ENCODE peak calls at places on chromosome 4, in five cellular contexts. S is AG10803; D is AG08396; C is neuronal stem cell; B is activated CD8-positive, alpha-beta memory T cell treated with anti-CD3 and anti-CD28 coated beads for 48 hours. P is an unnamed sample.

GRCh38 chr4:47002593-47002992 is 9.2 kb upstream of the GABRA4 start:
- DNase-seq in S (no peak), D (peak), C (no peak), B (no peak), P (no peak)

GRCh38 chr4:24973471-24974251 is 57.1 kb downstream of the LGI2 start:
- DNase-seq in S (peak), D (no peak), C (no peak), B (no peak), P (peak)

GRCh38 chr4:173746424-173746823 is 216.4 kb upstream of the HAND2 start:
- DNase-seq in S (no peak), D (no peak), C (no peak), B (no peak), P (no peak)

GRCh38 chr4:80172203-80172602 is 25.1 kb upstream of the PRDM8 start:
- DNase-seq in S (no peak), D (no peak), C (no peak), B (no peak), P (no peak)

GRCh38 chr4:27684501-27685077 is 823.9 kb downstream of the STIM2 start:
- DNase-seq in S (peak), D (peak), C (peak), B (no peak), P (no peak)

GRCh38 chr4:100876546-100876945 is 358.7 kb upstream of the EMCN start:
- DNase-seq in S (no peak), D (no peak), C (no peak), B (no peak), P (no peak)

GRCh38 chr4:150315691-150316090 is 237.4 kb downstream of the DCLK2 start:
- DNase-seq in S (peak), D (no peak), C (no peak), B (no peak), P (no peak)

GRCh38 chr4:2256156-2256731 is 5.7 kb downstream of the MXD4 start:
- DNase-seq in S (no peak), D (no peak), C (no peak), B (no peak), P (peak)

GRCh38 chr4:7872264-7872771 is 67.3 kb downstream of the AFAP1 start:
- DNase-seq in S (peak), D (peak), C (no peak), B (no peak), P (no peak)

P was measured in posterior vena cava.